ENCODE peak calls at places on chromosomes 13 and 19, in nine cellular contexts. O, K, H, U, P, W, M, J and N are unnamed samples.

GRCh38 chr13:109412232-109412935 is 374.0 kb downstream of the IRS2 start:
- DNase-seq in O (peak), K (peak), H (no peak), U (peak), P (peak), W (peak), M (no peak), J (no peak), N (no peak)

GRCh38 chr19:15448778-15449619 is 757 bp downstream of the WIZ start:
- DNase-seq in O (no peak), K (no peak), H (no peak), U (peak), P (no peak), W (peak), M (peak), J (peak), N (peak)

GRCh38 chr19:11767633-11768133 is 883 bp downstream of the ZNF441 start:
- DNase-seq in O (no peak), K (peak), H (no peak), U (peak), P (peak), W (peak), M (peak), J (peak), N (peak)

GRCh38 chr19:41515054-41515652 is 60.8 kb upstream of the CEACAM21 start:
- DNase-seq in O (no peak), K (no peak), H (no peak), U (no peak), P (no peak), W (no peak), M (no peak), J (no peak), N (no peak)

GRCh38 chr19:7226749-7227148 is 67.5 kb downstream of the INSR start:
- DNase-seq in O (no peak), K (no peak), H (no peak), U (peak), P (no peak), W (no peak), M (no peak), J (no peak), N (no peak)

GRCh38 chr19:42178791-42179500 is 38.5 kb downstream of the DEDD2 start:
- DNase-seq in O (peak), K (no peak), H (no peak), U (no peak), P (peak), W (no peak), M (peak), J (peak), N (no peak)

GRCh38 chr19:43554317-43554895 is 20.9 kb downstream of the XRCC1 start:
- DNase-seq in O (no peak), K (no peak), H (no peak), U (no peak), P (no peak), W (no peak), M (no peak), J (no peak), N (no peak)

GRCh38 chr19:54138777-54139256 is 1.3 kb downstream of the CNOT3 start:
- DNase-seq in O (no peak), K (no peak), H (no peak), U (no peak), P (no peak), W (no peak), M (no peak), J (no peak), N (no peak)

GRCh38 chr13:73599232-73600128 is 534.7 kb downstream of the KLF12 start:
- DNase-seq in O (no peak), K (peak), H (no peak), U (no peak), P (no peak), W (no peak), M (no peak), J (no peak), N (no peak)

GRCh38 chr13:98022210-98022609 is 68.7 kb downstream of the IPO5 start:
- DNase-seq in O (no peak), K (peak), H (no peak), U (peak), P (no peak), W (no peak), M (peak), J (no peak), N (no peak)